ENCODE peak calls at places on chromosome 5, in six cellular contexts. One of them, this sample, is unnamed.

GRCh38 chr5:157761690-157762611 is 18.4 kb downstream of the LSM11 start:
- DNase-seq in cardiac muscle cell: peak; percentile 79
- DNase-seq in spleen: no peak
- DNase-seq in neuronal stem cell: peak; percentile 43
- DNase-seq in Peyer's patch: no peak
- DNase-seq in lung: no peak
- DNase-seq in this sample: peak; percentile 78

GRCh38 chr5:125612356-125613149 is 810.7 kb upstream of the GRAMD2B start:
- DNase-seq in cardiac muscle cell: no peak
- DNase-seq in spleen: no peak
- DNase-seq in neuronal stem cell: no peak
- DNase-seq in Peyer's patch: no peak
- DNase-seq in lung: no peak
- DNase-seq in this sample: no peak

GRCh38 chr5:88674262-88675158 is 208.5 kb downstream of the MEF2C start:
- DNase-seq in cardiac muscle cell: peak; percentile 56
- DNase-seq in spleen: peak; percentile 84
- DNase-seq in neuronal stem cell: no peak
- DNase-seq in Peyer's patch: no peak
- DNase-seq in lung: no peak
- DNase-seq in this sample: peak; percentile 86

GRCh38 chr5:138276402-138277054 is 2.1 kb upstream of the GFRA3 start:
- DNase-seq in cardiac muscle cell: no peak
- DNase-seq in spleen: no peak
- DNase-seq in neuronal stem cell: no peak
- DNase-seq in Peyer's patch: no peak
- DNase-seq in lung: no peak
- DNase-seq in this sample: no peak

GRCh38 chr5:147455321-147455720 is 54.5 kb downstream of the DPYSL3 start:
- DNase-seq in cardiac muscle cell: no peak
- DNase-seq in spleen: no peak
- DNase-seq in neuronal stem cell: no peak
- DNase-seq in Peyer's patch: no peak
- DNase-seq in lung: no peak
- DNase-seq in this sample: peak; percentile 27

GRCh38 chr5:74017786-74018211 is 391.8 kb downstream of the ARHGEF28 start:
- DNase-seq in cardiac muscle cell: no peak
- DNase-seq in spleen: no peak
- DNase-seq in neuronal stem cell: no peak
- DNase-seq in Peyer's patch: no peak
- DNase-seq in lung: no peak
- DNase-seq in this sample: no peak

GRCh38 chr5:94223231-94223630 is 395.2 kb downstream of the KIAA0825 start:
- DNase-seq in cardiac muscle cell: no peak
- DNase-seq in spleen: no peak
- DNase-seq in neuronal stem cell: no peak
- DNase-seq in Peyer's patch: no peak
- DNase-seq in lung: no peak
- DNase-seq in this sample: no peak

GRCh38 chr5:124087752-124088151 is 575.8 kb downstream of the CSNK1G3 start:
- DNase-seq in cardiac muscle cell: no peak
- DNase-seq in spleen: no peak
- DNase-seq in neuronal stem cell: peak; percentile 9
- DNase-seq in Peyer's patch: no peak
- DNase-seq in lung: no peak
- DNase-seq in this sample: peak; percentile 12

GRCh38 chr5:83614841-83615240 is 105.8 kb downstream of the HAPLN1 start:
- DNase-seq in cardiac muscle cell: no peak
- DNase-seq in spleen: no peak
- DNase-seq in neuronal stem cell: no peak
- DNase-seq in Peyer's patch: no peak
- DNase-seq in lung: no peak
- DNase-seq in this sample: no peak

GRCh38 chr5:154614595-154614994 is 136.6 kb upstream of the HAND1 start:
- DNase-seq in cardiac muscle cell: no peak
- DNase-seq in spleen: no peak
- DNase-seq in neuronal stem cell: no peak
- DNase-seq in Peyer's patch: no peak
- DNase-seq in lung: no peak
- DNase-seq in this sample: no peak
- H3K27me3 ChIP-seq in cardiac muscle cell: peaks cover 27% of the 10 kb centered on the region
- H3K27me3 ChIP-seq in spleen: peaks cover 31% of the 10 kb centered on the region
- H3K27me3 ChIP-seq in neuronal stem cell: peaks cover 23% of the 10 kb centered on the region
- H3K27me3 ChIP-seq in Peyer's patch: no peaks in the 10 kb centered on the region
- H3K27me3 ChIP-seq in lung: no peaks in the 10 kb centered on the region
- H3K27me3 ChIP-seq in this sample: peaks cover 25% of the 10 kb centered on the region

DNA sequence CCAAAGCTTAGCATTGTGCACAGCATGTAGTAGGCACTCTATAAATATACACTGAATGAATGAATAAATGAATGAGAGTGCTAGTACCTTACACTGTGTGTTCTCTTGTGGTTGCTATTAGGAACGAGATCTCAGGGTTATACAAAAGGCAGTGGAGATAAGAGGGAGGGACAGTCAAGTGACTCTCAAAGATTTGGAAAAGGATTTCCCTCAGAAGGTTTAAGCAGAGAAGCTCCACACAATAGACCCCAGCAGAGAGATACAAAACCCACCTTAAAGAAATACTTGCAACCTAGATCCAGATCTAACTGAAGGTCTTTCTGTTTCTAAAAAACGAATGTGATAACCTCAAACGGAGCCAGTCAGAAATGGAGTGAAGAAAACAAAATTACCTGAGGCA is 11.8 kb upstream of the EFNA5 start:
- DNase-seq in cardiac muscle cell: no peak
- DNase-seq in spleen: no peak
- DNase-seq in neuronal stem cell: no peak
- DNase-seq in Peyer's patch: no peak
- DNase-seq in lung: no peak
- DNase-seq in this sample: no peak
- H3K4me3 ChIP-seq in cardiac muscle cell: no peak overlapping the region
- H3K4me3 ChIP-seq in spleen: no peak overlapping the region
- H3K4me3 ChIP-seq in neuronal stem cell: no peak overlapping the region
- H3K4me3 ChIP-seq in Peyer's patch: no peak overlapping the region
- H3K4me3 ChIP-seq in lung: no peak overlapping the region
- H3K4me3 ChIP-seq in this sample: no peak overlapping the region

GRCh38 chr5:178210073-178210526 is 5.8 kb downstream of the HNRNPAB start:
- DNase-seq in cardiac muscle cell: no peak
- DNase-seq in spleen: peak; percentile 74
- DNase-seq in neuronal stem cell: no peak
- DNase-seq in Peyer's patch: no peak
- DNase-seq in lung: no peak
- DNase-seq in this sample: no peak

GRCh38 chr5:178212241-178213002 is 8.1 kb downstream of the HNRNPAB start:
- DNase-seq in cardiac muscle cell: no peak
- DNase-seq in spleen: peak; percentile 38
- DNase-seq in neuronal stem cell: no peak
- DNase-seq in Peyer's patch: no peak
- DNase-seq in lung: no peak
- DNase-seq in this sample: peak; percentile 43

GRCh38 chr5:178213003-178213449 is 8.7 kb downstream of the HNRNPAB start:
- DNase-seq in cardiac muscle cell: no peak
- DNase-seq in spleen: peak; percentile 58
- DNase-seq in neuronal stem cell: no peak
- DNase-seq in Peyer's patch: no peak
- DNase-seq in lung: no peak
- DNase-seq in this sample: no peak

GRCh38 chr5:178209334-178210072 is 5.2 kb downstream of the HNRNPAB start:
- DNase-seq in cardiac muscle cell: no peak
- DNase-seq in spleen: peak; percentile 44
- DNase-seq in neuronal stem cell: no peak
- DNase-seq in Peyer's patch: no peak
- DNase-seq in lung: no peak
- DNase-seq in this sample: no peak

GRCh38 chr5:178211095-178212048 is 7.0 kb downstream of the HNRNPAB start:
- DNase-seq in cardiac muscle cell: no peak
- DNase-seq in spleen: peak; percentile 45
- DNase-seq in neuronal stem cell: no peak
- DNase-seq in Peyer's patch: no peak
- DNase-seq in lung: no peak
- DNase-seq in this sample: peak; percentile 48
- H3K36me3 ChIP-seq in cardiac muscle cell: peaks cover 82% of the 10 kb centered on the region
- H3K36me3 ChIP-seq in spleen: peaks cover 96% of the 10 kb centered on the region
- H3K36me3 ChIP-seq in neuronal stem cell: peaks cover 92% of the 10 kb centered on the region
- H3K36me3 ChIP-seq in Peyer's patch: peaks cover 89% of the 10 kb centered on the region
- H3K36me3 ChIP-seq in lung: peaks cover 34% of the 10 kb centered on the region
- H3K36me3 ChIP-seq in this sample: peaks cover 68% of the 10 kb centered on the region

GRCh38 chr5:77104813-77105212 is 17.7 kb upstream of the ZBED3 start:
- DNase-seq in cardiac muscle cell: no peak
- DNase-seq in spleen: no peak
- DNase-seq in neuronal stem cell: no peak
- DNase-seq in Peyer's patch: no peak
- DNase-seq in lung: no peak
- DNase-seq in this sample: no peak

GRCh38 chr5:77102549-77102948 is 15.5 kb upstream of the ZBED3 start:
- DNase-seq in cardiac muscle cell: no peak
- DNase-seq in spleen: no peak
- DNase-seq in neuronal stem cell: no peak
- DNase-seq in Peyer's patch: no peak
- DNase-seq in lung: no peak
- DNase-seq in this sample: no peak

GRCh38 chr5:77101298-77101697 is 14.2 kb upstream of the ZBED3 start:
- DNase-seq in cardiac muscle cell: no peak
- DNase-seq in spleen: no peak
- DNase-seq in neuronal stem cell: no peak
- DNase-seq in Peyer's patch: no peak
- DNase-seq in lung: no peak
- DNase-seq in this sample: no peak

DNA sequence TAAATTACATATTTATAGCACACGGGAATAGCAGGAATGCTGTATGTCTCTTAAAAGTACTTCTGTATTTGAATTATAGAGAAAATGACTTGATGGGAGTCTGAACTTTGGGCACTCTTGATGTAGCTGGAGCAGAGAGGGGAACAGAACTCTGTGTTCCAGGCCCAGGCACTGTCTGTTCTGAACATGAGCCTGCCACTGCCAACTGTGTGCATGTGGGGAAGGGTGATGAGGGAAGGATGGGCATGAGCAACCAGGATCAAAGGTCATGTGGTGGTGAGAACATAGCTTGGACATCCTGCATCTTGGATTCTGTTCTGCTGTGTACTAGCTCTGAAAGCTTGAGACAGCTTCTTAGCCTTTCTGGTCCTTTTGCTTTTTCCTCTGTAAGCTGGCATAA is 16.4 kb upstream of the ZBED3 start:
- DNase-seq in cardiac muscle cell: no peak
- DNase-seq in spleen: no peak
- DNase-seq in neuronal stem cell: no peak
- DNase-seq in Peyer's patch: no peak
- DNase-seq in lung: no peak
- DNase-seq in this sample: no peak
- H3K27me3 ChIP-seq in cardiac muscle cell: no peaks in the 10 kb centered on the region
- H3K27me3 ChIP-seq in spleen: no peaks in the 10 kb centered on the region
- H3K27me3 ChIP-seq in neuronal stem cell: no peaks in the 10 kb centered on the region
- H3K27me3 ChIP-seq in Peyer's patch: no peaks in the 10 kb centered on the region
- H3K27me3 ChIP-seq in lung: no peaks in the 10 kb centered on the region
- H3K27me3 ChIP-seq in this sample: no peaks in the 10 kb centered on the region

DNA sequence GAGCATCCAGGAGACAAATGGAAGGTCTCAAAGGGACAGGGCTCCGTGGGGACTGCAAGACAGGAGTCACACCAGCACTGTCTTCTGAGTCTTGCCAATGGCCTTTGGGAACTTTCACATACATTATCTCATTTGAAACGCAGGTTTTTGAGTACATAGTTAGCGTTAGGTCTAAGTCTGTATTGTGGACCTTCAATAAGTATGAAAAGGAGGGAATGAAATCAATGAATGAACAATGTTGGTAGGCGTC is 442 bp upstream of the DCTN4 start:
- DNase-seq in cardiac muscle cell: no peak
- DNase-seq in spleen: no peak
- DNase-seq in neuronal stem cell: no peak
- DNase-seq in Peyer's patch: no peak
- DNase-seq in lung: no peak
- DNase-seq in this sample: no peak
- H3K4me3 ChIP-seq in cardiac muscle cell: peak overlapping the region; percentile 89
- H3K4me3 ChIP-seq in spleen: peak overlapping the region; percentile 71
- H3K4me3 ChIP-seq in neuronal stem cell: peak overlapping the region; percentile 72
- H3K4me3 ChIP-seq in Peyer's patch: peak overlapping the region; percentile 77
- H3K4me3 ChIP-seq in lung: peak overlapping the region; percentile 75
- H3K4me3 ChIP-seq in this sample: peak overlapping the region; percentile 83

GRCh38 chr5:5101676-5102075 is 38.5 kb upstream of the ADAMTS16 start:
- DNase-seq in cardiac muscle cell: no peak
- DNase-seq in spleen: no peak
- DNase-seq in neuronal stem cell: no peak
- DNase-seq in Peyer's patch: no peak
- DNase-seq in lung: no peak
- DNase-seq in this sample: no peak

GRCh38 chr5:5105531-5105930 is 34.6 kb upstream of the ADAMTS16 start:
- DNase-seq in cardiac muscle cell: no peak
- DNase-seq in spleen: no peak
- DNase-seq in neuronal stem cell: no peak
- DNase-seq in Peyer's patch: no peak
- DNase-seq in lung: no peak
- DNase-seq in this sample: no peak

GRCh38 chr5:5103249-5103648 is 36.9 kb upstream of the ADAMTS16 start:
- DNase-seq in cardiac muscle cell: no peak
- DNase-seq in spleen: no peak
- DNase-seq in neuronal stem cell: no peak
- DNase-seq in Peyer's patch: no peak
- DNase-seq in lung: no peak
- DNase-seq in this sample: no peak

GRCh38 chr5:5104550-5104949 is 35.6 kb upstream of the ADAMTS16 start:
- DNase-seq in cardiac muscle cell: no peak
- DNase-seq in spleen: no peak
- DNase-seq in neuronal stem cell: no peak
- DNase-seq in Peyer's patch: no peak
- DNase-seq in lung: no peak
- DNase-seq in this sample: no peak

GRCh38 chr5:5100635-5101034 is 39.5 kb upstream of the ADAMTS16 start:
- DNase-seq in cardiac muscle cell: no peak
- DNase-seq in spleen: no peak
- DNase-seq in neuronal stem cell: no peak
- DNase-seq in Peyer's patch: no peak
- DNase-seq in lung: no peak
- DNase-seq in this sample: no peak
- H3K36me3 ChIP-seq in cardiac muscle cell: no peaks in the 10 kb centered on the region
- H3K36me3 ChIP-seq in spleen: no peaks in the 10 kb centered on the region
- H3K36me3 ChIP-seq in neuronal stem cell: no peaks in the 10 kb centered on the region
- H3K36me3 ChIP-seq in Peyer's patch: no peaks in the 10 kb centered on the region
- H3K36me3 ChIP-seq in lung: no peaks in the 10 kb centered on the region
- H3K36me3 ChIP-seq in this sample: no peaks in the 10 kb centered on the region

GRCh38 chr5:176716320-176716719 is 69.0 kb downstream of the TSPAN17 start:
- DNase-seq in cardiac muscle cell: no peak
- DNase-seq in spleen: no peak
- DNase-seq in neuronal stem cell: no peak
- DNase-seq in Peyer's patch: no peak
- DNase-seq in lung: no peak
- DNase-seq in this sample: no peak
- H3K27me3 ChIP-seq in cardiac muscle cell: no peaks in the 10 kb centered on the region
- H3K27me3 ChIP-seq in spleen: no peaks in the 10 kb centered on the region
- H3K27me3 ChIP-seq in neuronal stem cell: no peaks in the 10 kb centered on the region
- H3K27me3 ChIP-seq in Peyer's patch: no peaks in the 10 kb centered on the region
- H3K27me3 ChIP-seq in lung: peaks cover 4% of the 10 kb centered on the region
- H3K27me3 ChIP-seq in this sample: no peaks in the 10 kb centered on the region

GRCh38 chr5:59216845-59217244 is 634.0 kb downstream of the RAB3C start:
- DNase-seq in cardiac muscle cell: no peak
- DNase-seq in spleen: no peak
- DNase-seq in neuronal stem cell: no peak
- DNase-seq in Peyer's patch: no peak
- DNase-seq in lung: no peak
- DNase-seq in this sample: no peak

GRCh38 chr5:59222687-59223511 is 640.0 kb downstream of the RAB3C start:
- DNase-seq in cardiac muscle cell: no peak
- DNase-seq in spleen: no peak
- DNase-seq in neuronal stem cell: no peak
- DNase-seq in Peyer's patch: no peak
- DNase-seq in lung: no peak
- DNase-seq in this sample: no peak

GRCh38 chr5:59218424-59219045 is 635.7 kb downstream of the RAB3C start:
- DNase-seq in cardiac muscle cell: no peak
- DNase-seq in spleen: no peak
- DNase-seq in neuronal stem cell: no peak
- DNase-seq in Peyer's patch: no peak
- DNase-seq in lung: no peak
- DNase-seq in this sample: no peak

GRCh38 chr5:59221769-59222168 is 638.9 kb downstream of the RAB3C start:
- DNase-seq in cardiac muscle cell: no peak
- DNase-seq in spleen: no peak
- DNase-seq in neuronal stem cell: no peak
- DNase-seq in Peyer's patch: no peak
- DNase-seq in lung: no peak
- DNase-seq in this sample: peak; percentile 6
- H3K4me3 ChIP-seq in cardiac muscle cell: no peak overlapping the region
- H3K4me3 ChIP-seq in spleen: no peak overlapping the region
- H3K4me3 ChIP-seq in neuronal stem cell: no peak overlapping the region
- H3K4me3 ChIP-seq in Peyer's patch: no peak overlapping the region
- H3K4me3 ChIP-seq in lung: no peak overlapping the region
- H3K4me3 ChIP-seq in this sample: no peak overlapping the region

This sample was measured in H7.